ENCODE peak calls at places on chromosomes 3 and 15, in seven cellular contexts. K is HL-60, N is HCT116, Y is K562, V is A549, J is SK-N-SH, H is GM12878. A is an unnamed sample.

GRCh38 chr3:58529516-58530353 is 7.3 kb downstream of the ACOX2 start:
- DNase-seq in K (no peak), N (peak; percentile 27), Y (peak; percentile 43), V (no peak), J (no peak), H (no peak), A (no peak)

GRCh38 chr15:31758126-31758525 is 272.2 kb upstream of the CHRNA7 start:
- DNase-seq in K (no peak), N (peak; percentile 16), Y (no peak), V (peak; percentile 37), J (peak; percentile 35), H (peak; percentile 9), A (no peak)

GRCh38 chr3:66851894-66852613 is 146.1 kb upstream of the KBTBD8 start:
- DNase-seq in K (no peak), N (no peak), Y (no peak), V (no peak), J (no peak), H (no peak), A (no peak)

GRCh38 chr3:40215015-40215414 is 94.5 kb upstream of the EIF1B start:
- DNase-seq in K (no peak), N (no peak), Y (no peak), V (no peak), J (no peak), H (no peak), A (no peak)

GRCh38 chr3:70803317-70803716 is 490.9 kb upstream of the MDFIC2 start:
- DNase-seq in K (no peak), N (no peak), Y (no peak), V (no peak), J (no peak), H (no peak), A (no peak)

GRCh38 chr15:31814082-31814481 is 216.2 kb upstream of the CHRNA7 start:
- DNase-seq in K (no peak), N (no peak), Y (no peak), V (no peak), J (no peak), H (no peak), A (no peak)

GRCh38 chr3:105764378-105765376 is 104.1 kb downstream of the CBLB start:
- DNase-seq in K (peak; percentile 5), N (no peak), Y (no peak), V (no peak), J (no peak), H (no peak), A (no peak)

GRCh38 chr15:70770863-70771262 is 7.5 kb upstream of the UACA start:
- DNase-seq in K (no peak), N (no peak), Y (no peak), V (peak; percentile 48), J (no peak), H (no peak), A (no peak)

GRCh38 chr15:36428102-36428845 is 151.2 kb upstream of the CDIN1 start:
- DNase-seq in K (no peak), N (peak; percentile 96), Y (peak; percentile 76), V (peak; percentile 66), J (no peak), H (no peak), A (peak; percentile 18)

GRCh38 chr15:70056091-70056680 is 41.5 kb downstream of the TLE3 start:
- DNase-seq in K (no peak), N (no peak), Y (no peak), V (no peak), J (no peak), H (no peak), A (no peak)

DNA sequence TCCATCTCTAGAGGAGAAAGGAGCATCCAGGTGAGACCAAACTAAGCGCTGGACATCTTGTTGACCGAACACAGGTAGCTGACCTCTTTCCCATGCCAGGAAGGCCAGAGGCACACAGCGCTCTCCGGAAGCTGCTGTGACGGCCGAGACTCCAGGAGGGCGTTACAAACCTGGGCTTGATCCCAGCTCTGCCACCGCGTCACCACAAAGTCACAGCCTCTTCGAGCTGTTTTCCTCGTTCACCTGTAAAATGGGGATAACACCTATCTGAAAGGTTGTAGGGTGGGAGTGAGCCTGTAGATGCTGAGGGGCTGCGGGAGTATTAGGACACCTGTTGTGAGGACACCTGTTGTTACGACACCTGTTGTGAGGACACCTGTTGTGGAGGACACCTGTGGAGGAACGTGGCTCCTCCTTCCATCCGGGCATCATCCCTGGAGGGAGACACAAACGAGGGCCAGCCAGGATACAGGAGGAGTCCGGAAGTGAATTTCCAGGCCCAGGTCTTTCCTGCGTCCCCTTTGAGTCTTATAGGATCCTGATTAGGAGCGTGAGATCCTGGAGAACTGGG is 2.3 kb upstream of the MUC4 start:
- DNase-seq in K (no peak), N (no peak), Y (no peak), V (no peak), J (no peak), H (no peak), A (no peak)
- TF ChIP-seq REST in K (no peak), N (no peak), Y (no peak), V (no peak), J (no peak), H (no peak), A (no peak)

DNA sequence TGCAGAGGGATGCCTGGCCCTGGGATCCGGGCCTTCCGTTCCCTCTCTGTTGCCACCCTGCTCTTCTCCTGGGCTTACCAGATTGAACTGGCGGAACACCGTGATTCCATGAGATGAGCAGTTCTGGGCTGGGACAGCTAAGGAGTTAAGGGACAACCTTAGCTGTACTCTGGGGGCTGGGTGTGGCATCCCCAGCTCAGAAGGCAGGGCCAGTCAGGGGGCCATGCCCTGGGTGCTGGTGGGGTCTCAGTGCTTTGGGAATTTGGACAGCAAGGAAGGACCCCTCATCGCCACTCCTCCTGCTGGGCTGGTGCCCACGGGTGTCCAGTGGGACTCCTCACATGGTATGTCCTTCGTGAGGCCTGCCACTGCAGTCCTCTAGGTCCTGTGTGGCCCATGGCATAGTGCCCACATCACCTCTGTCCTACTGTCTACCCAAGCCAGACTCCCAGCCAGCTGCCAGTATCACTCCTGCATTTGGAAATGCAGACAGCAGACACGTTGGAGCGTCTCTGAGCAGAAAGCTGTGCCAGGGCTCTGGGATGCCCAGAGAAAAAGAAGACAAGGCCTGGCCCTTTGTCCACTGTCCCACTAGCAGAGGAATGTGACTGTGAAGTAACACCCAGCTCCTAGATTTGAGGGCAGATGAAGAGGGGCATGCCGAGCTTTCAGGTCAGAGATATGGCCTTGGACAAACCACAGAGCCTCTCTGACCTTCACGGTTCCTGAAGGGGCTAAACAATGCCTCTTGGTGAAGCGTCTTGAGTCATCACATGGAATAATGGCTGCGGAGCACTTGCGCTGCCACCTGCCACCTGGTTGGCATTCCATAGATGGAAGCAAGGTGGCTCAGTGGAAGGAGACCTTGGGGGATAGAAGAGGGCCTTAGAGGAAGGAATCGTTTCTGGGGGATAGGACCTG is 12.2 kb downstream of the MRAS start:
- DNase-seq in K (no peak), N (no peak), Y (no peak), V (no peak), J (no peak), H (no peak), A (no peak)
- H3K4me3 ChIP-seq in K (no peak overlapping the region), N (no peak overlapping the region), Y (no peak overlapping the region), V (no peak overlapping the region), J (no peak overlapping the region), H (no peak overlapping the region), A (no peak overlapping the region)

GRCh38 chr15:85607842-85608241 is 186.9 kb downstream of the KLHL25 start:
- DNase-seq in K (no peak), N (peak; percentile 24), Y (no peak), V (no peak), J (no peak), H (no peak), A (peak; percentile 43)
- TF ChIP-seq REST in K (no peak), N (no peak), Y (no peak), V (no peak), J (no peak), H (no peak), A (no peak)

GRCh38 chr3:146159616-146160232 is 1.3 kb downstream of the PLOD2 start:
- DNase-seq in K (no peak), N (no peak), Y (no peak), V (no peak), J (no peak), H (no peak), A (no peak)

GRCh38 chr3:146160233-146160963 is 586 bp downstream of the PLOD2 start:
- DNase-seq in K (no peak), N (peak; percentile 57), Y (no peak), V (peak; percentile 65), J (peak; percentile 20), H (no peak), A (no peak)

GRCh38 chr3:146157325-146158060 is 3.5 kb downstream of the PLOD2 start:
- DNase-seq in K (no peak), N (no peak), Y (no peak), V (no peak), J (no peak), H (no peak), A (no peak)

GRCh38 chr3:146160964-146161724 is at the start of gene PLOD2:
- DNase-seq in K (no peak), N (peak; percentile 35), Y (peak; percentile 9), V (peak; percentile 56), J (peak; percentile 54), H (no peak), A (no peak)

GRCh38 chr3:146159037-146159436 is 1.9 kb downstream of the PLOD2 start:
- DNase-seq in K (no peak), N (no peak), Y (no peak), V (no peak), J (no peak), H (no peak), A (no peak)
- H3K4me3 ChIP-seq in K (no peak overlapping the region), N (no peak overlapping the region), Y (no peak overlapping the region), V (peak overlapping the region; percentile 90), J (no peak overlapping the region), H (no peak overlapping the region), A (peak overlapping the region; percentile 77)

GRCh38 chr15:75905231-75905630 is 1.6 kb downstream of the FBXO22 start:
- DNase-seq in K (no peak), N (no peak), Y (no peak), V (no peak), J (no peak), H (no peak), A (no peak)

GRCh38 chr15:75900577-75900976 is 3.1 kb upstream of the FBXO22 start:
- DNase-seq in K (no peak), N (no peak), Y (no peak), V (no peak), J (no peak), H (no peak), A (no peak)

GRCh38 chr15:75904241-75904631 is 558 bp downstream of the FBXO22 start:
- DNase-seq in K (peak; percentile 28), N (no peak), Y (no peak), V (peak; percentile 33), J (peak; percentile 61), H (no peak), A (no peak)

GRCh38 chr15:75903331-75904240 is at the start of gene FBXO22:
- DNase-seq in K (peak; percentile 92), N (peak; percentile 84), Y (peak; percentile 87), V (peak; percentile 88), J (peak; percentile 91), H (peak; percentile 68), A (peak; percentile 67)

GRCh38 chr15:75902129-75902557 is 1.5 kb upstream of the FBXO22 start:
- DNase-seq in K (no peak), N (no peak), Y (no peak), V (no peak), J (peak; percentile 16), H (no peak), A (no peak)
- TF ChIP-seq REST in K (no peak), N (no peak), Y (no peak), V (no peak), J (no peak), H (no peak), A (no peak)